ENCODE peak calls at places on chromosomes 13 and 19, in five cellular contexts. P is stimulated activated CD4-positive, alpha-beta T cell treated with anti-CD3 and anti-CD28 coated beads, Interleukin-12 subunit alpha, Interleukin-12 subunit beta, amount 100 ng/mL, for 4 hours; V is Calu3; H is NCI-H2227 treated with DMSO at 0.1 percent for 48 hours; B is hippocampal formation. D is an unnamed sample.

GRCh38 chr13:99605417-99606321 is 104.4 kb downstream of the TM9SF2 start:
- DNase-seq in P (peak), V (peak), H (peak), B (peak), D (peak)

GRCh38 chr13:49098771-49099512 is 121.2 kb upstream of the MLNR start:
- DNase-seq in P (no peak), V (peak), H (no peak), B (no peak), D (no peak)

GRCh38 chr19:37909661-37910199 is 2.7 kb downstream of the SIPA1L3 start:
- DNase-seq in P (no peak), V (no peak), H (no peak), B (no peak), D (no peak)

GRCh38 chr19:35110974-35111373 is 4.6 kb upstream of the FXYD3 start:
- DNase-seq in P (no peak), V (no peak), H (no peak), B (no peak), D (no peak)

GRCh38 chr19:41882568-41883462 is at the start of gene ARHGEF1:
- DNase-seq in P (peak), V (peak), H (peak), B (peak), D (peak)

GRCh38 chr19:3683866-3684816 is 16.1 kb downstream of the PIP5K1C start:
- DNase-seq in P (no peak), V (no peak), H (no peak), B (no peak), D (no peak)

GRCh38 chr13:22717036-22717435 is 463.7 kb upstream of the SGCG start:
- DNase-seq in P (no peak), V (no peak), H (no peak), B (peak), D (no peak)

GRCh38 chr19:33248954-33249613 is 23.4 kb upstream of the SLC7A10 start:
- DNase-seq in P (no peak), V (peak), H (no peak), B (no peak), D (no peak)

GRCh38 chr13:22311734-22312404 is 641.0 kb downstream of the FGF9 start:
- DNase-seq in P (no peak), V (no peak), H (no peak), B (no peak), D (no peak)

GRCh38 chr13:44506719-44507118 is 69.4 kb downstream of the TSC22D1 start:
- DNase-seq in P (no peak), V (no peak), H (no peak), B (no peak), D (no peak)

GRCh38 chr19:12880551-12881171 is 588 bp downstream of the DNASE2 start:
- DNase-seq in P (no peak), V (no peak), H (no peak), B (no peak), D (no peak)

GRCh38 chr19:45498411-45499195 is at the start of gene PPM1N:
- DNase-seq in P (peak), V (peak), H (no peak), B (no peak), D (peak)

GRCh38 chr19:16447015-16447384 is 24.8 kb downstream of the EPS15L1 start:
- DNase-seq in P (no peak), V (peak), H (no peak), B (peak), D (no peak)

GRCh38 chr19:44111910-44112463 is 1.2 kb upstream of the ZNF225 start:
- DNase-seq in P (no peak), V (no peak), H (no peak), B (no peak), D (no peak)

GRCh38 chr19:45972081-45972943 is 1.4 kb downstream of the NOVA2 start:
- DNase-seq in P (no peak), V (no peak), H (no peak), B (no peak), D (no peak)

GRCh38 chr19:43806848-43807247 is 4.6 kb upstream of the LYPD5 start:
- DNase-seq in P (no peak), V (no peak), H (no peak), B (no peak), D (no peak)

GRCh38 chr19:40640744-40641143 is 39.6 kb downstream of the LTBP4 start:
- DNase-seq in P (no peak), V (no peak), H (no peak), B (no peak), D (no peak)

GRCh38 chr19:19570561-19570960 is 32.5 kb downstream of the CILP2 start:
- DNase-seq in P (no peak), V (no peak), H (no peak), B (no peak), D (no peak)

GRCh38 chr19:42411581-42412178 is 15.5 kb downstream of the LIPE start:
- DNase-seq in P (no peak), V (no peak), H (no peak), B (no peak), D (no peak)

GRCh38 chr13:109729031-109729870 is 57.1 kb downstream of the IRS2 start:
- DNase-seq in P (no peak), V (no peak), H (no peak), B (no peak), D (no peak)

GRCh38 chr19:34832581-34833112 is 59.6 kb upstream of the ZNF599 start:
- DNase-seq in P (no peak), V (no peak), H (no peak), B (no peak), D (no peak)

GRCh38 chr19:10135551-10136334 is 16.0 kb upstream of the EIF3G start:
- DNase-seq in P (no peak), V (no peak), H (no peak), B (no peak), D (no peak)

GRCh38 chr13:101303512-101303911 is 112.8 kb downstream of the NALCN start:
- DNase-seq in P (no peak), V (no peak), H (no peak), B (no peak), D (no peak)

GRCh38 chr19:18049390-18049789 is 37.3 kb downstream of the IL12RB1 start:
- DNase-seq in P (no peak), V (no peak), H (no peak), B (peak), D (no peak)

GRCh38 chr19:495047-495439 is 1.2 kb upstream of the MADCAM1 start:
- DNase-seq in P (no peak), V (no peak), H (no peak), B (no peak), D (no peak)

GRCh38 chr13:31968473-31968872 is 63.1 kb upstream of the FRY start:
- DNase-seq in P (no peak), V (peak), H (no peak), B (no peak), D (no peak)

GRCh38 chr13:109840201-109840892 is 54.0 kb upstream of the IRS2 start:
- DNase-seq in P (peak), V (no peak), H (no peak), B (no peak), D (no peak)

GRCh38 chr13:101623469-101624209 is 171.2 kb downstream of the ITGBL1 start:
- DNase-seq in P (no peak), V (no peak), H (no peak), B (no peak), D (no peak)

GRCh38 chr13:111437417-111437816 is 117.0 kb downstream of the TEX29 start:
- DNase-seq in P (no peak), V (no peak), H (no peak), B (no peak), D (no peak)

GRCh38 chr19:14475251-14476073 is at the start of gene PTGER1:
- DNase-seq in P (no peak), V (no peak), H (no peak), B (no peak), D (no peak)

GRCh38 chr19:30492581-30492980 is 120.4 kb downstream of the ZNF536 start:
- DNase-seq in P (no peak), V (no peak), H (no peak), B (no peak), D (no peak)

GRCh38 chr19:13864223-13864512 is 12.8 kb upstream of the NANOS3 start:
- DNase-seq in P (no peak), V (no peak), H (no peak), B (no peak), D (no peak)

GRCh38 chr19:48719263-48720171 is at the start of gene MAMSTR:
- DNase-seq in P (no peak), V (no peak), H (no peak), B (no peak), D (no peak)

GRCh38 chr19:38304866-38305429 is 897 bp downstream of the C19orf33 start:
- DNase-seq in P (no peak), V (peak), H (peak), B (no peak), D (no peak)

GRCh38 chr13:94416454-94417080 is 62.9 kb downstream of the DCT start:
- DNase-seq in P (no peak), V (no peak), H (peak), B (no peak), D (no peak)

GRCh38 chr13:99812611-99813010 is 159.0 kb downstream of the ZIC5 start:
- DNase-seq in P (no peak), V (peak), H (no peak), B (no peak), D (no peak)

GRCh38 chr19:38674388-38675133 is 27.1 kb downstream of the ACTN4 start:
- DNase-seq in P (no peak), V (no peak), H (no peak), B (no peak), D (no peak)

GRCh38 chr19:33420821-33421220 is 47.3 kb downstream of the CEBPG start:
- DNase-seq in P (no peak), V (no peak), H (no peak), B (no peak), D (no peak)

GRCh38 chr19:5232798-5233505 is 107.7 kb downstream of the PTPRS start:
- DNase-seq in P (no peak), V (no peak), H (no peak), B (no peak), D (no peak)

D was measured in effector CD8-positive, alpha-beta T cell.